ENCODE peak calls at places on chromosomes 12 and 14, in seven cellular contexts. W, C, V, P, U, X and A are unnamed samples.

GRCh38 chr14:31858868-31859267 is 218.2 kb upstream of the ARHGAP5 start:
- DNase-seq in V (peak; percentile 56), W (no peak), P (no peak), X (no peak), C (no peak), U (no peak), A (no peak)

GRCh38 chr14:100872241-100872640 is 31.3 kb downstream of the RTL1 start:
- DNase-seq in W (no peak), U (no peak), P (peak; percentile 50), V (no peak), C (no peak), X (no peak), A (no peak)

GRCh38 chr14:44505588-44505987 is 1.5 kb downstream of the FSCB start:
- DNase-seq in W (no peak), U (no peak), P (no peak), X (no peak), C (no peak), V (no peak), A (no peak)

GRCh38 chr12:129610601-129611120 is 293.2 kb downstream of the TMEM132D start:
- DNase-seq in W (peak; percentile 4), V (no peak), C (no peak), U (no peak), P (no peak), X (no peak), A (no peak)

GRCh38 chr12:113261847-113262470 is 40.7 kb downstream of the TPCN1 start:
- DNase-seq in V (peak; percentile 31), C (peak; percentile 22), P (no peak), W (no peak), X (peak; percentile 34), U (no peak), A (no peak)

GRCh38 chr12:92378682-92379479 is 233.2 kb upstream of the BTG1 start:
- DNase-seq in W (no peak), X (no peak), P (no peak), U (no peak), V (no peak), C (no peak), A (no peak)

GRCh38 chr14:60705100-60705499 is 19.1 kb downstream of the SIX4 start:
- DNase-seq in P (no peak), U (no peak), V (no peak), W (no peak), C (no peak), X (no peak), A (no peak)

GRCh38 chr14:94129758-94130414 is 482 bp upstream of the IFI27L2 start:
- DNase-seq in V (peak; percentile 62), X (no peak), U (peak; percentile 74), P (no peak), W (no peak), C (no peak), A (no peak)

GRCh38 chr12:89072303-89073026 is 279.8 kb downstream of the DUSP6 start:
- DNase-seq in U (no peak), V (no peak), P (no peak), C (no peak), X (no peak), W (no peak), A (no peak)

GRCh38 chr12:57008113-57008687 is 1.9 kb upstream of the ZBTB39 start:
- DNase-seq in V (peak; percentile 84), X (no peak), U (peak; percentile 56), C (no peak), W (peak; percentile 61), P (peak; percentile 71), A (no peak)

GRCh38 chr14:63174760-63175191 is 29.5 kb upstream of the RHOJ start:
- DNase-seq in V (peak; percentile 43), U (peak; percentile 10), X (no peak), P (peak; percentile 75), C (no peak), W (peak; percentile 1), A (no peak)

GRCh38 chr12:89370411-89370810 is 18.1 kb upstream of the DUSP6 start:
- DNase-seq in P (no peak), X (no peak), U (no peak), V (no peak), C (no peak), W (no peak), A (peak; percentile 62)

GRCh38 chr12:115774148-115774905 is 503.2 kb downstream of the MED13L start:
- DNase-seq in P (no peak), X (no peak), C (no peak), U (no peak), W (peak; percentile 74), V (no peak), A (no peak)

GRCh38 chr14:68594737-68595380 is 198.0 kb downstream of the ZFP36L1 start:
- DNase-seq in P (no peak), C (no peak), V (no peak), W (no peak), U (no peak), X (no peak), A (no peak)

GRCh38 chr12:79251356-79251755 is 386.8 kb downstream of the SYT1 start:
- DNase-seq in C (no peak), X (no peak), U (no peak), W (no peak), V (peak; percentile 20), P (peak; percentile 27), A (no peak)

GRCh38 chr12:48164456-48164855 is 7.1 kb upstream of the ASB8 start:
- DNase-seq in P (no peak), W (no peak), X (no peak), V (no peak), C (no peak), U (no peak), A (no peak)

GRCh38 chr12:132476421-132476820 is 13.5 kb upstream of the FBRSL1 start:
- DNase-seq in X (no peak), U (no peak), W (no peak), C (no peak), V (no peak), P (no peak), A (no peak)

GRCh38 chr14:85296466-85297210 is 233.3 kb upstream of the FLRT2 start:
- DNase-seq in W (no peak), P (peak; percentile 68), X (no peak), V (peak; percentile 87), U (no peak), C (no peak), A (peak; percentile 49)

GRCh38 chr12:103964805-103965204 is 867 bp upstream of the TDG start:
- DNase-seq in X (no peak), V (no peak), C (no peak), W (peak; percentile 15), P (no peak), U (no peak), A (no peak)

GRCh38 chr14:58713677-58714076 is 75.9 kb downstream of the DACT1 start:
- DNase-seq in X (no peak), U (no peak), C (no peak), P (no peak), V (no peak), W (no peak), A (no peak)

GRCh38 chr14:55713496-55713895 is 133.5 kb downstream of the KTN1 start:
- DNase-seq in V (peak; percentile 37), U (no peak), W (no peak), P (no peak), X (no peak), C (no peak), A (no peak)

GRCh38 chr14:80792756-80793155 is 148.8 kb downstream of the CEP128 start:
- DNase-seq in C (no peak), W (no peak), X (no peak), V (no peak), P (no peak), U (peak; percentile 56), A (no peak)

GRCh38 chr12:127306604-127307215 is 960.3 kb upstream of the TMEM132C start:
- DNase-seq in V (no peak), W (no peak), C (no peak), P (peak; percentile 72), X (no peak), U (no peak), A (no peak)

GRCh38 chr12:3752096-3752709 is 706 bp downstream of the CRACR2A start:
- DNase-seq in W (peak; percentile 55), X (peak; percentile 67), U (no peak), P (no peak), V (peak; percentile 24), C (peak; percentile 64), A (peak; percentile 54)

GRCh38 chr12:110312581-110313360 is 31.7 kb downstream of the ATP2A2 start:
- DNase-seq in W (peak; percentile 37), P (peak; percentile 66), C (no peak), U (no peak), X (no peak), V (peak; percentile 70), A (no peak)

GRCh38 chr14:51616724-51617409 is 34.8 kb upstream of the FRMD6 start:
- DNase-seq in C (no peak), W (peak; percentile 16), U (no peak), X (no peak), P (peak; percentile 84), V (peak; percentile 83), A (no peak)

GRCh38 chr14:36428350-36428749 is 91.7 kb downstream of the NKX2-1 start:
- DNase-seq in U (no peak), C (no peak), X (no peak), W (no peak), V (no peak), P (no peak), A (no peak)

GRCh38 chr12:44000309-44000952 is 164.6 kb downstream of the TMEM117 start:
- DNase-seq in W (peak; percentile 81), P (peak; percentile 61), V (peak; percentile 44), C (no peak), U (no peak), X (no peak), A (peak; percentile 71)